ENCODE peak calls at places on chromosome 13, in nine cellular contexts. U is suprapubic skin, R is heart left ventricle, A is uterus, L is adrenal gland, Q is ovary, H is NT2/D1, K is thoracic aorta, W is lung. J is an unnamed sample. For H3K9me3 and H3K4me1, the result is how much of the 10 kb centered on the place peaks cover.

GRCh38 chr13:76610819-76611415 is 275.3 kb downstream of the KCTD12 start:
- DNase-seq in U (no peak), R (no peak), A (no peak), L (no peak), Q (no peak), H (no peak), K (no peak), W (no peak), J (no peak)

GRCh38 chr13:99417821-99418662 is 83.2 kb upstream of the TM9SF2 start:
- DNase-seq in U (peak), R (no peak), A (no peak), L (no peak), Q (no peak), H (no peak), K (no peak), W (no peak), J (no peak)

GRCh38 chr13:44165895-44166496 is 207.6 kb upstream of the SERP2 start:
- DNase-seq in U (no peak), R (no peak), A (no peak), L (no peak), Q (no peak), H (no peak), K (no peak), W (peak), J (no peak)

GRCh38 chr13:75838366-75839017 is 202.4 kb downstream of the LMO7 start:
- DNase-seq in U (peak), R (no peak), A (no peak), L (no peak), Q (no peak), H (no peak), K (no peak), W (no peak), J (no peak)

GRCh38 chr13:71625694-71626093 is 241.3 kb downstream of the DACH1 start:
- DNase-seq in U (no peak), R (no peak), A (no peak), L (no peak), Q (no peak), H (no peak), K (no peak), W (no peak), J (no peak)

GRCh38 chr13:80030491-80030890 is 310.4 kb downstream of the SPRY2 start:
- DNase-seq in U (no peak), R (no peak), A (no peak), L (peak), Q (no peak), H (no peak), K (no peak), W (peak), J (no peak)

GRCh38 chr13:62837895-62838294 is 1422.2 kb upstream of the PCDH20 start:
- DNase-seq in U (no peak), R (no peak), A (no peak), L (no peak), Q (no peak), H (no peak), K (no peak), W (no peak), J (no peak)

GRCh38 chr13:65342938-65343337 is 1887.2 kb downstream of the PCDH9 start:
- DNase-seq in U (no peak), R (no peak), A (no peak), L (no peak), Q (no peak), H (no peak), K (no peak), W (no peak), J (no peak)

GRCh38 chr13:94335786-94336357 is 143.6 kb downstream of the DCT start:
- DNase-seq in U (no peak), R (no peak), A (no peak), L (no peak), Q (no peak), H (no peak), K (no peak), W (no peak), J (no peak)

GRCh38 chr13:80109313-80109712 is 231.6 kb downstream of the SPRY2 start:
- DNase-seq in U (no peak), R (no peak), A (no peak), L (no peak), Q (no peak), H (no peak), K (no peak), W (no peak), J (no peak)

GRCh38 chr13:76711515-76712182 is 174.6 kb downstream of the KCTD12 start:
- DNase-seq in U (no peak), R (no peak), A (peak), L (peak), Q (peak), H (no peak), K (no peak), W (no peak), J (no peak)

GRCh38 chr13:43041368-43041921 is 18.1 kb downstream of the DNAJC15 start:
- DNase-seq in U (no peak), R (no peak), A (no peak), L (no peak), Q (no peak), H (no peak), K (no peak), W (no peak), J (no peak)

GRCh38 chr13:100513987-100514670 is 74.5 kb downstream of the GGACT start:
- DNase-seq in U (no peak), R (no peak), A (no peak), L (no peak), Q (no peak), H (no peak), K (no peak), W (no peak), J (no peak)

GRCh38 chr13:79782541-79783216 is 301.7 kb downstream of the NDFIP2 start:
- DNase-seq in U (no peak), R (peak), A (no peak), L (peak), Q (peak), H (peak), K (no peak), W (peak), J (no peak)

GRCh38 chr13:29918845-29919244 is 68.4 kb upstream of the UBL3 start:
- DNase-seq in U (no peak), R (no peak), A (no peak), L (no peak), Q (no peak), H (no peak), K (no peak), W (no peak), J (no peak)

GRCh38 chr13:95956589-95957148 is 96.5 kb downstream of the UGGT2 start:
- DNase-seq in U (no peak), R (no peak), A (no peak), L (no peak), Q (no peak), H (no peak), K (no peak), W (no peak), J (no peak)

GRCh38 chr13:83815598-83815997 is 66.7 kb downstream of the SLITRK1 start:
- DNase-seq in U (no peak), R (no peak), A (no peak), L (no peak), Q (no peak), H (no peak), K (no peak), W (no peak), J (no peak)

GRCh38 chr13:100394005-100394695 is 194.4 kb downstream of the GGACT start:
- DNase-seq in U (no peak), R (no peak), A (no peak), L (no peak), Q (no peak), H (no peak), K (no peak), W (no peak), J (no peak)

GRCh38 chr13:60016229-60016628 is 147.5 kb downstream of the DIAPH3 start:
- DNase-seq in U (no peak), R (no peak), A (no peak), L (no peak), Q (no peak), H (no peak), K (no peak), W (no peak), J (no peak)

GRCh38 chr13:93621966-93622365 is 395.4 kb downstream of the GPC6 start:
- DNase-seq in U (no peak), R (no peak), A (no peak), L (no peak), Q (no peak), H (no peak), K (no peak), W (no peak), J (no peak)

GRCh38 chr13:95678967-95679366 is 2.0 kb downstream of the DNAJC3 start:
- DNase-seq in U (no peak), R (no peak), A (no peak), L (no peak), Q (no peak), H (no peak), K (no peak), W (no peak), J (no peak)

DNA sequence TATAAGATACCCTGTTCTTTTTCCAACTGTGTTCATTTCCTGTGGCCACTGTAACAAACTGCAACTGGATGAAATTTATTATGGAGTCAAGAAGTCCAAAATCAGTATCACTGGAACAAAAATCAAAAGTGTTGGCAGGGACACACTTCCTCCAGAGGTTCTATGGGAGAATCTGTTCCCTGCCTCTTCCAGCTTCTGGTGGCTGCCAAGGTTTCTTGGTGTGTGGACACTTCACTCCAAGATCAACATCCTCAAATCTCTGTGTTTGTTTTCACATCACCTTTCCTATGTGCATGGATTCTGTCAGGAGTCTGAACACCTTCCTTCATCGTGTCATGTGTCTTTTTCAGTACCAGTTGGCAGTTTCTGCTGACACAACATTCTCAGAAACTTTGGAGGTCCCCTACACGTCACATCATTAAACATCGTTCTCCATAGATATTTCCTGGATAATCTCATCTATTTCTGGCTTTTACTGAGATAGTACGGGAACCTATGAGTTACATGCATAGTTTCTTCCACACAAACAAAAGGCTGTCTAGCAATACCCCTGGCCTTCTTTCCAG is 15.2 kb upstream of the EFNB2 start:
- DNase-seq in U (no peak), R (no peak), A (no peak), L (no peak), Q (no peak), H (no peak), K (no peak), W (no peak), J (no peak)
- H3K9me3 ChIP-seq in U (under half), R (under half), A (under half), L (under half), Q (under half), H (under half), K (under half), W (under half), J (under half)

GRCh38 chr13:33032037-33032625 is 15.9 kb downstream of the KL start:
- DNase-seq in U (no peak), R (no peak), A (no peak), L (no peak), Q (no peak), H (no peak), K (no peak), W (no peak), J (no peak)

GRCh38 chr13:33025220-33025744 is 9.1 kb downstream of the KL start:
- DNase-seq in U (no peak), R (no peak), A (no peak), L (no peak), Q (no peak), H (no peak), K (no peak), W (no peak), J (no peak)

GRCh38 chr13:33031277-33031676 is 15.1 kb downstream of the KL start:
- DNase-seq in U (no peak), R (no peak), A (no peak), L (no peak), Q (no peak), H (no peak), K (no peak), W (no peak), J (no peak)

GRCh38 chr13:33022986-33023385 is 6.8 kb downstream of the KL start:
- DNase-seq in U (no peak), R (no peak), A (no peak), L (no peak), Q (no peak), H (no peak), K (no peak), W (no peak), J (no peak)

DNA sequence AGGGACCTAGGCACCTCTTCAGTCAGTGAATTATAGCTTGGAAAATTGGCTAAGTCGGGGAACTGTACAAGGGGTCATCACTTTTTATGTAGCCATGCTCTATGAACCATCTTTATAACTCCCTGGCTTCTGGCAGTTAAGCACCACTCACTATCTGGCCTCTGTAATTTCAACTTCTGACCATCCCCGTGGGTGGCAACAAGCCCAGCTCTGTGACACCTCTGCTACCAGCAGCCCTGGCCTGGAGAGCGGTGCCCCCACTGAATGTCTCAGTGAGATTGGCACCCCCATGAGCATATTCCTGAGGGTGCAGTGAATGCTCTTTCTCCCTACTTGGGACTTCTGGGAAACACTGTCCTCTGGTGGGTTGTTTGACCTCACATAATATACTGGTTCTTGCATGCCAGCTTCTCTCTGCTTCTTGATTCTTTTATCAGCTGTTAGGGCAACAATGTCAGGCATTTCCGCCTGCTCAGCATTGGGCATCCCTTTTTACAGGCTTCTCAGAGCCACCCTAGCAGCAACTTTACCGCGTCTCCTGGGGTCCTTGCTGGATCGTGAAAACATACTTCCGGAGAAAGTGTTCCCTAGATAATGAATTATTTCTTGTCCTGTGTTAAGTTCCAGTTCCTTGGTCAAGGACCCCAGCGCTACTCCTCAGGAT is 10.4 kb downstream of the KL start:
- DNase-seq in U (no peak), R (no peak), A (no peak), L (no peak), Q (no peak), H (no peak), K (no peak), W (no peak), J (no peak)
- H3K4me1 ChIP-seq in U (under half), R (under half), A (under half), L (under half), Q (under half), H (under half), K (under half), W (under half), J (under half)

DNA sequence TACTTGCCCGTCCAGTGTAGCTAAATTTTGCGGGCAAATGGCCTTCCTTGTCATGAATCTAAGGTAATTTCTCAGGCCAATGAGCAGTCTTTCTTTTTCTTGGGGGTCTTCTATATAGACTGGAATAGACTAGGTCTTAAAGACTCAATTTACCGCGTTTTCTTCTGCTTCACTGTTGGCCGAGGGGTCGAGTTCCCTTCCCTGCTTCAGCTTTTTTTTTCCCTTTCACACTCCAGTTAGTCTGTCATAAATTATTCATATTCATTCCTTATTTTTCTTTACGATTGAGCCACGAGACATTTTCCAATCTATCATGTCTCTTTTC is 276 bp downstream of the ALG11 start:
- DNase-seq in U (no peak), R (no peak), A (no peak), L (no peak), Q (no peak), H (no peak), K (no peak), W (no peak), J (no peak)
- H3K4me3 ChIP-seq in U (peak), R (peak), A (peak), L (no peak), Q (peak), H (peak), K (peak), W (peak), J (peak)

GRCh38 chr13:90502143-90502542 is 845.3 kb upstream of the MIR17HG start:
- DNase-seq in U (no peak), R (no peak), A (no peak), L (no peak), Q (no peak), H (no peak), K (no peak), W (no peak), J (no peak)
- H3K9me3 ChIP-seq in U (under half), R (under half), A (under half), L (under half), Q (under half), H (under half), K (under half), W (under half), J (under half)

GRCh38 chr13:26968431-26969335 is 202.9 kb downstream of the USP12 start:
- DNase-seq in U (no peak), R (peak), A (no peak), L (peak), Q (no peak), H (no peak), K (no peak), W (no peak), J (no peak)
- H3K4me1 ChIP-seq in U (under half), R (under half), A (under half), L (under half), Q (under half), H (under half), K (under half), W (under half), J (under half)

GRCh38 chr13:88552966-88553365 is 881.8 kb downstream of the SLITRK5 start:
- DNase-seq in U (no peak), R (no peak), A (no peak), L (no peak), Q (no peak), H (no peak), K (no peak), W (no peak), J (no peak)
- H3K4me3 ChIP-seq in U (no peak), R (no peak), A (no peak), L (no peak), Q (no peak), H (no peak), K (no peak), W (no peak), J (no peak)

DNA sequence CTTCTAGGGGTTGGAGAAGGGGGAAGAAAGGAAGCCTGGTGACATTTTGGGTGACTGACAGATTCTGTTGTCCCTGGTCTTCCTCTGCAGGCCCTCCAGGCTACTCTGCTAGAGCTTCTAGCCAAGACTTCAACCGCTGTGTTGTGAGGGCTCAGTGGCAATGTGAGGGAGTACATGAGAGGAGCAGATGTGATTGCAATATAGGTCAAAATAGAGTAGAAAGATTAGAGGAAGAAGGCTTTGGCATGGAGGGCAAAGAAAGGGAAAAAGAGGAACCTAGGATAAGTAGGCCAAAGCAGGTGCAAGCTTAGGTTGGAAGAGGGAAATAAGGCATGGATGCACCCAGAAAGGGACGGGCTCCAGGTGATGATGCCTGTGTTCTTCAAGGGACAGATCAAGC is 216.9 kb downstream of the RGCC start:
- DNase-seq in U (no peak), R (no peak), A (no peak), L (no peak), Q (no peak), H (no peak), K (no peak), W (no peak), J (no peak)
- H3K9me3 ChIP-seq in U (under half), R (under half), A (under half), L (under half), Q (under half), H (under half), K (under half), W (under half), J (under half)

GRCh38 chr13:46359731-46360130 is 27.3 kb downstream of the RUBCNL start:
- DNase-seq in U (no peak), R (no peak), A (no peak), L (no peak), Q (no peak), H (no peak), K (no peak), W (no peak), J (no peak)

GRCh38 chr13:46355906-46356305 is 31.1 kb downstream of the RUBCNL start:
- DNase-seq in U (no peak), R (no peak), A (no peak), L (no peak), Q (no peak), H (no peak), K (no peak), W (no peak), J (no peak)

DNA sequence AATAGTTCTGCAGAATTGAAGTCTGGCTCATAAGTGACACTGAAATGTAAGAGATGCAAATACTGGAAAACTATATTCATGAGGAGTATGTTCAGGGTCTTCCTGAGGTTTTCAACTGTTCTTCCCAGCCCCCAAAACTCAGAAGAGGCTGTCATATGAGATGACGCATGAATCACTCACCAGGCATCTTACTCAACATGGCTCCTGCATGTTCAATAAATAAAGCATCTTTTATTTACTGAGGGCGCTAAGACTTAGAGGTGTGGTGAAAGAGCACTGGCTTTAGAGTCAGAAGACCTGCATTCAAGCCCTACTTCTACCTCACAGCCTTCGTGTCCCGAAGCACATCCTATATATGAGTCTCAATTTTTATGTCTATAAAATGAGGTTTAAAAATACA is 25.5 kb downstream of the RUBCNL start:
- DNase-seq in U (no peak), R (no peak), A (no peak), L (no peak), Q (no peak), H (no peak), K (no peak), W (no peak), J (no peak)
- H3K4me1 ChIP-seq in U (under half), R (under half), A (under half), L (under half), Q (under half), H (under half), K (under half), W (under half), J (under half)

DNA sequence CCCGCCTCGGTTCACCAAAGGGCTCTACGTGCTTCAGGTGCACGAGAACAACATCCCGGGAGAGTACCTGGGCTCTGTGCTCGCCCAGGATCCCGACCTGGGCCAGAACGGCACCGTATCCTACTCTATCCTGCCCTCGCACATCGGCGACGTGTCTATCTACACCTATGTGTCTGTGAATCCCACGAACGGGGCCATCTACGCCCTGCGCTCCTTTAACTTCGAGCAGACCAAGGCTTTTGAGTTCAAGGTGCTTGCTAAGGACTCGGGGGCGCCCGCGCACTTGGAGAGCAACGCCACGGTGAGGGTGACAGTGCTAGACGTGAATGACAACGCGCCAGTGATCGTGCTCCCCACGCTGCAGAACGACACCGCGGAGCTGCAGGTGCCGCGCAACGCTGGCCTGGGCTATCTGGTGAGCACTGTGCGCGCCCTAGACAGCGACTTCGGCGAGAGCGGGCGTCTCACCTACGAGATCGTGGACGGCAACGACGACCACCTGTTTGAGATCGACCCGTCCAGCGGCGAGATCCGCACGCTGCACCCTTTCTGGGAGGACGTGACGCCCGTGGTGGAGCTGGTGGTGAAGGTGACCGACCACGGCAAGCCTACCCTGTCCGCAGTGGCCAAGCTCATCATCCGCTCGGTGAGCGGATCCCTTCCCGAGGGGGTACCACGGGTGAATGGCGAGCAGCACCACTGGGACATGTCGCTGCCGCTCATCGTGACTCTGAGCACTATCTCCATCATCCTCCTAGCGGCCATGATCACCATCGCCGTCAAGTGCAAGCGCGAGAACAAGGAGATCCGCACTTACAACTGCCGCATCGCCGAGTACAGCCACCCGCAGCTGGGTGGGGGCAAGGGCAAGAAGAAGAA is 2.6 kb downstream of the PCDH17 start:
- DNase-seq in U (peak), R (peak), A (no peak), L (peak), Q (no peak), H (no peak), K (no peak), W (no peak), J (no peak)
- H3K4me3 ChIP-seq in U (peak), R (peak), A (peak), L (no peak), Q (peak), H (no peak), K (peak), W (peak), J (no peak)